ENCODE peak calls at places on chromosome 17, in nine cellular contexts. One of them, this sample, is unnamed.

GRCh38 chr17:7133424-7133823 is 18.8 kb upstream of the ASGR2 start:
- DNase-seq in stimulated activated CD8-positive, alpha-beta memory T cell treated with anti-CD3 and anti-CD28 coated beads, Interleukin-12 subunit alpha, Interleukin-12 subunit beta, amount 100 ng/mL, for 1 hour: no peak
- DNase-seq in cerebellum: no peak
- DNase-seq in astrocyte of the cerebellum: no peak
- DNase-seq in AG09319: no peak
- DNase-seq in H1: no peak
- DNase-seq in skeletal muscle cell: no peak
- DNase-seq in neural crest cell: peak; percentile 43
- DNase-seq in cardiac muscle cell: peak; percentile 17
- DNase-seq in this sample: peak; percentile 20

GRCh38 chr17:1134634-1135324 is 45.0 kb downstream of the ABR start:
- DNase-seq in stimulated activated CD8-positive, alpha-beta memory T cell treated with anti-CD3 and anti-CD28 coated beads, Interleukin-12 subunit alpha, Interleukin-12 subunit beta, amount 100 ng/mL, for 1 hour: no peak
- DNase-seq in cerebellum: no peak
- DNase-seq in astrocyte of the cerebellum: no peak
- DNase-seq in AG09319: no peak
- DNase-seq in H1: no peak
- DNase-seq in skeletal muscle cell: no peak
- DNase-seq in neural crest cell: no peak
- DNase-seq in cardiac muscle cell: no peak
- DNase-seq in this sample: no peak

GRCh38 chr17:82490512-82491195 is 28.9 kb upstream of the FOXK2 start:
- DNase-seq in stimulated activated CD8-positive, alpha-beta memory T cell treated with anti-CD3 and anti-CD28 coated beads, Interleukin-12 subunit alpha, Interleukin-12 subunit beta, amount 100 ng/mL, for 1 hour: no peak
- DNase-seq in cerebellum: peak; percentile 30
- DNase-seq in astrocyte of the cerebellum: no peak
- DNase-seq in AG09319: no peak
- DNase-seq in H1: no peak
- DNase-seq in skeletal muscle cell: no peak
- DNase-seq in neural crest cell: no peak
- DNase-seq in cardiac muscle cell: no peak
- DNase-seq in this sample: no peak

GRCh38 chr17:76173474-76173873 is 32.4 kb upstream of the FOXJ1 start:
- DNase-seq in stimulated activated CD8-positive, alpha-beta memory T cell treated with anti-CD3 and anti-CD28 coated beads, Interleukin-12 subunit alpha, Interleukin-12 subunit beta, amount 100 ng/mL, for 1 hour: no peak
- DNase-seq in cerebellum: no peak
- DNase-seq in astrocyte of the cerebellum: no peak
- DNase-seq in AG09319: no peak
- DNase-seq in H1: no peak
- DNase-seq in skeletal muscle cell: no peak
- DNase-seq in neural crest cell: no peak
- DNase-seq in cardiac muscle cell: no peak
- DNase-seq in this sample: no peak

GRCh38 chr17:82237746-82238561 is 9.1 kb downstream of the SLC16A3 start:
- DNase-seq in stimulated activated CD8-positive, alpha-beta memory T cell treated with anti-CD3 and anti-CD28 coated beads, Interleukin-12 subunit alpha, Interleukin-12 subunit beta, amount 100 ng/mL, for 1 hour: no peak
- DNase-seq in cerebellum: no peak
- DNase-seq in astrocyte of the cerebellum: no peak
- DNase-seq in AG09319: no peak
- DNase-seq in H1: no peak
- DNase-seq in skeletal muscle cell: no peak
- DNase-seq in neural crest cell: no peak
- DNase-seq in cardiac muscle cell: no peak
- DNase-seq in this sample: no peak

GRCh38 chr17:4536742-4537411 is 18.3 kb downstream of the MYBBP1A start:
- DNase-seq in stimulated activated CD8-positive, alpha-beta memory T cell treated with anti-CD3 and anti-CD28 coated beads, Interleukin-12 subunit alpha, Interleukin-12 subunit beta, amount 100 ng/mL, for 1 hour: no peak
- DNase-seq in cerebellum: no peak
- DNase-seq in astrocyte of the cerebellum: no peak
- DNase-seq in AG09319: peak; percentile 7
- DNase-seq in H1: no peak
- DNase-seq in skeletal muscle cell: no peak
- DNase-seq in neural crest cell: no peak
- DNase-seq in cardiac muscle cell: peak; percentile 71
- DNase-seq in this sample: no peak

GRCh38 chr17:7015587-7016020 is 3.2 kb downstream of the RNASEK start:
- DNase-seq in stimulated activated CD8-positive, alpha-beta memory T cell treated with anti-CD3 and anti-CD28 coated beads, Interleukin-12 subunit alpha, Interleukin-12 subunit beta, amount 100 ng/mL, for 1 hour: no peak
- DNase-seq in cerebellum: no peak
- DNase-seq in astrocyte of the cerebellum: no peak
- DNase-seq in AG09319: no peak
- DNase-seq in H1: no peak
- DNase-seq in skeletal muscle cell: no peak
- DNase-seq in neural crest cell: no peak
- DNase-seq in cardiac muscle cell: no peak
- DNase-seq in this sample: no peak

GRCh38 chr17:60677308-60678117 is at the start of gene BCAS3:
- DNase-seq in stimulated activated CD8-positive, alpha-beta memory T cell treated with anti-CD3 and anti-CD28 coated beads, Interleukin-12 subunit alpha, Interleukin-12 subunit beta, amount 100 ng/mL, for 1 hour: peak; percentile 94
- DNase-seq in cerebellum: peak; percentile 99
- DNase-seq in astrocyte of the cerebellum: peak; percentile 98
- DNase-seq in AG09319: peak; percentile 97
- DNase-seq in H1: peak; percentile 93
- DNase-seq in skeletal muscle cell: peak; percentile 97
- DNase-seq in neural crest cell: peak; percentile 93
- DNase-seq in cardiac muscle cell: peak; percentile 99
- DNase-seq in this sample: peak; percentile 96

GRCh38 chr17:21163101-21163500 is 36.3 kb downstream of the DHRS7B start:
- DNase-seq in stimulated activated CD8-positive, alpha-beta memory T cell treated with anti-CD3 and anti-CD28 coated beads, Interleukin-12 subunit alpha, Interleukin-12 subunit beta, amount 100 ng/mL, for 1 hour: no peak
- DNase-seq in cerebellum: no peak
- DNase-seq in astrocyte of the cerebellum: no peak
- DNase-seq in AG09319: no peak
- DNase-seq in H1: no peak
- DNase-seq in skeletal muscle cell: no peak
- DNase-seq in neural crest cell: no peak
- DNase-seq in cardiac muscle cell: no peak
- DNase-seq in this sample: no peak

GRCh38 chr17:28145348-28145747 is 102.9 kb downstream of the NLK start:
- DNase-seq in stimulated activated CD8-positive, alpha-beta memory T cell treated with anti-CD3 and anti-CD28 coated beads, Interleukin-12 subunit alpha, Interleukin-12 subunit beta, amount 100 ng/mL, for 1 hour: no peak
- DNase-seq in cerebellum: no peak
- DNase-seq in astrocyte of the cerebellum: peak; percentile 5
- DNase-seq in AG09319: no peak
- DNase-seq in H1: no peak
- DNase-seq in skeletal muscle cell: no peak
- DNase-seq in neural crest cell: no peak
- DNase-seq in cardiac muscle cell: peak; percentile 7
- DNase-seq in this sample: no peak

GRCh38 chr17:53844476-53845107 is 21.9 kb downstream of the KIF2B start:
- DNase-seq in stimulated activated CD8-positive, alpha-beta memory T cell treated with anti-CD3 and anti-CD28 coated beads, Interleukin-12 subunit alpha, Interleukin-12 subunit beta, amount 100 ng/mL, for 1 hour: no peak
- DNase-seq in cerebellum: no peak
- DNase-seq in astrocyte of the cerebellum: no peak
- DNase-seq in AG09319: no peak
- DNase-seq in H1: no peak
- DNase-seq in skeletal muscle cell: no peak
- DNase-seq in neural crest cell: no peak
- DNase-seq in cardiac muscle cell: no peak
- DNase-seq in this sample: no peak

GRCh38 chr17:81693491-81694360 is 9.4 kb upstream of the MRPL12 start:
- DNase-seq in stimulated activated CD8-positive, alpha-beta memory T cell treated with anti-CD3 and anti-CD28 coated beads, Interleukin-12 subunit alpha, Interleukin-12 subunit beta, amount 100 ng/mL, for 1 hour: no peak
- DNase-seq in cerebellum: no peak
- DNase-seq in astrocyte of the cerebellum: no peak
- DNase-seq in AG09319: no peak
- DNase-seq in H1: peak; percentile 67
- DNase-seq in skeletal muscle cell: no peak
- DNase-seq in neural crest cell: no peak
- DNase-seq in cardiac muscle cell: no peak
- DNase-seq in this sample: no peak

GRCh38 chr17:266219-266618 is 84.8 kb upstream of the DOC2B start:
- DNase-seq in stimulated activated CD8-positive, alpha-beta memory T cell treated with anti-CD3 and anti-CD28 coated beads, Interleukin-12 subunit alpha, Interleukin-12 subunit beta, amount 100 ng/mL, for 1 hour: no peak
- DNase-seq in cerebellum: no peak
- DNase-seq in astrocyte of the cerebellum: no peak
- DNase-seq in AG09319: no peak
- DNase-seq in H1: no peak
- DNase-seq in skeletal muscle cell: no peak
- DNase-seq in neural crest cell: no peak
- DNase-seq in cardiac muscle cell: no peak
- DNase-seq in this sample: no peak

GRCh38 chr17:44417553-44417952 is 28.1 kb upstream of the ITGA2B start:
- DNase-seq in stimulated activated CD8-positive, alpha-beta memory T cell treated with anti-CD3 and anti-CD28 coated beads, Interleukin-12 subunit alpha, Interleukin-12 subunit beta, amount 100 ng/mL, for 1 hour: no peak
- DNase-seq in cerebellum: no peak
- DNase-seq in astrocyte of the cerebellum: peak; percentile 89
- DNase-seq in AG09319: peak; percentile 35
- DNase-seq in H1: no peak
- DNase-seq in skeletal muscle cell: peak; percentile 55
- DNase-seq in neural crest cell: no peak
- DNase-seq in cardiac muscle cell: peak; percentile 61
- DNase-seq in this sample: no peak

GRCh38 chr17:65855675-65856074 is 294.2 kb upstream of the AXIN2 start:
- DNase-seq in stimulated activated CD8-positive, alpha-beta memory T cell treated with anti-CD3 and anti-CD28 coated beads, Interleukin-12 subunit alpha, Interleukin-12 subunit beta, amount 100 ng/mL, for 1 hour: no peak
- DNase-seq in cerebellum: no peak
- DNase-seq in astrocyte of the cerebellum: no peak
- DNase-seq in AG09319: no peak
- DNase-seq in H1: no peak
- DNase-seq in skeletal muscle cell: no peak
- DNase-seq in neural crest cell: no peak
- DNase-seq in cardiac muscle cell: no peak
- DNase-seq in this sample: no peak

GRCh38 chr17:59513934-59514841 is 51.2 kb upstream of the DHX40 start:
- DNase-seq in stimulated activated CD8-positive, alpha-beta memory T cell treated with anti-CD3 and anti-CD28 coated beads, Interleukin-12 subunit alpha, Interleukin-12 subunit beta, amount 100 ng/mL, for 1 hour: no peak
- DNase-seq in cerebellum: peak; percentile 39
- DNase-seq in astrocyte of the cerebellum: peak; percentile 85
- DNase-seq in AG09319: no peak
- DNase-seq in H1: no peak
- DNase-seq in skeletal muscle cell: peak; percentile 74
- DNase-seq in neural crest cell: no peak
- DNase-seq in cardiac muscle cell: peak; percentile 94
- DNase-seq in this sample: peak; percentile 50

GRCh38 chr17:32451879-32452278 is 7.6 kb downstream of the PSMD11 start:
- DNase-seq in stimulated activated CD8-positive, alpha-beta memory T cell treated with anti-CD3 and anti-CD28 coated beads, Interleukin-12 subunit alpha, Interleukin-12 subunit beta, amount 100 ng/mL, for 1 hour: no peak
- DNase-seq in cerebellum: no peak
- DNase-seq in astrocyte of the cerebellum: no peak
- DNase-seq in AG09319: no peak
- DNase-seq in H1: no peak
- DNase-seq in skeletal muscle cell: no peak
- DNase-seq in neural crest cell: no peak
- DNase-seq in cardiac muscle cell: no peak
- DNase-seq in this sample: no peak

GRCh38 chr17:14308965-14309879 is 8.3 kb downstream of the HS3ST3B1 start:
- DNase-seq in stimulated activated CD8-positive, alpha-beta memory T cell treated with anti-CD3 and anti-CD28 coated beads, Interleukin-12 subunit alpha, Interleukin-12 subunit beta, amount 100 ng/mL, for 1 hour: peak; percentile 80
- DNase-seq in cerebellum: peak; percentile 94
- DNase-seq in astrocyte of the cerebellum: peak; percentile 77
- DNase-seq in AG09319: peak; percentile 77
- DNase-seq in H1: peak; percentile 99
- DNase-seq in skeletal muscle cell: peak; percentile 87
- DNase-seq in neural crest cell: peak; percentile 93
- DNase-seq in cardiac muscle cell: peak; percentile 97
- DNase-seq in this sample: no peak

GRCh38 chr17:77488531-77489238 is 347.9 kb downstream of the SEC14L1 start:
- DNase-seq in stimulated activated CD8-positive, alpha-beta memory T cell treated with anti-CD3 and anti-CD28 coated beads, Interleukin-12 subunit alpha, Interleukin-12 subunit beta, amount 100 ng/mL, for 1 hour: no peak
- DNase-seq in cerebellum: no peak
- DNase-seq in astrocyte of the cerebellum: no peak
- DNase-seq in AG09319: no peak
- DNase-seq in H1: no peak
- DNase-seq in skeletal muscle cell: no peak
- DNase-seq in neural crest cell: no peak
- DNase-seq in cardiac muscle cell: no peak
- DNase-seq in this sample: no peak

GRCh38 chr17:74892974-74893911 is at the start of gene FADS6:
- DNase-seq in stimulated activated CD8-positive, alpha-beta memory T cell treated with anti-CD3 and anti-CD28 coated beads, Interleukin-12 subunit alpha, Interleukin-12 subunit beta, amount 100 ng/mL, for 1 hour: no peak
- DNase-seq in cerebellum: peak; percentile 57
- DNase-seq in astrocyte of the cerebellum: no peak
- DNase-seq in AG09319: no peak
- DNase-seq in H1: no peak
- DNase-seq in skeletal muscle cell: no peak
- DNase-seq in neural crest cell: no peak
- DNase-seq in cardiac muscle cell: no peak
- DNase-seq in this sample: no peak

GRCh38 chr17:35373984-35374765 is 754 bp upstream of the SLFN11 start:
- DNase-seq in stimulated activated CD8-positive, alpha-beta memory T cell treated with anti-CD3 and anti-CD28 coated beads, Interleukin-12 subunit alpha, Interleukin-12 subunit beta, amount 100 ng/mL, for 1 hour: no peak
- DNase-seq in cerebellum: no peak
- DNase-seq in astrocyte of the cerebellum: no peak
- DNase-seq in AG09319: peak; percentile 61
- DNase-seq in H1: peak; percentile 62
- DNase-seq in skeletal muscle cell: no peak
- DNase-seq in neural crest cell: peak; percentile 16
- DNase-seq in cardiac muscle cell: peak; percentile 76
- DNase-seq in this sample: no peak

GRCh38 chr17:60442271-60443201 is 20.2 kb downstream of the CHCT1 start:
- DNase-seq in stimulated activated CD8-positive, alpha-beta memory T cell treated with anti-CD3 and anti-CD28 coated beads, Interleukin-12 subunit alpha, Interleukin-12 subunit beta, amount 100 ng/mL, for 1 hour: no peak
- DNase-seq in cerebellum: no peak
- DNase-seq in astrocyte of the cerebellum: no peak
- DNase-seq in AG09319: no peak
- DNase-seq in H1: no peak
- DNase-seq in skeletal muscle cell: no peak
- DNase-seq in neural crest cell: no peak
- DNase-seq in cardiac muscle cell: peak; percentile 42
- DNase-seq in this sample: no peak

GRCh38 chr17:10622610-10623485 is 34.3 kb downstream of the MYH3 start:
- DNase-seq in stimulated activated CD8-positive, alpha-beta memory T cell treated with anti-CD3 and anti-CD28 coated beads, Interleukin-12 subunit alpha, Interleukin-12 subunit beta, amount 100 ng/mL, for 1 hour: no peak
- DNase-seq in cerebellum: no peak
- DNase-seq in astrocyte of the cerebellum: no peak
- DNase-seq in AG09319: no peak
- DNase-seq in H1: no peak
- DNase-seq in skeletal muscle cell: no peak
- DNase-seq in neural crest cell: no peak
- DNase-seq in cardiac muscle cell: no peak
- DNase-seq in this sample: no peak

GRCh38 chr17:81565231-81565630 is 13.1 kb upstream of the FAAP100 start:
- DNase-seq in stimulated activated CD8-positive, alpha-beta memory T cell treated with anti-CD3 and anti-CD28 coated beads, Interleukin-12 subunit alpha, Interleukin-12 subunit beta, amount 100 ng/mL, for 1 hour: no peak
- DNase-seq in cerebellum: no peak
- DNase-seq in astrocyte of the cerebellum: no peak
- DNase-seq in AG09319: no peak
- DNase-seq in H1: no peak
- DNase-seq in skeletal muscle cell: no peak
- DNase-seq in neural crest cell: no peak
- DNase-seq in cardiac muscle cell: no peak
- DNase-seq in this sample: no peak